ENCODE peak calls at places on chromosomes 1 and 21, in six cellular contexts. H, U, Y, R, A and Z are unnamed samples.

GRCh38 chr1:176205322-176205914 is 1.7 kb downstream of the COP1 start:
- DNase-seq in H (no peak), U (peak), Y (no peak), R (no peak), A (peak), Z (peak)

GRCh38 chr1:113178522-113178921 is 105.5 kb downstream of the LRIG2 start:
- DNase-seq in H (no peak), U (no peak), Y (no peak), R (no peak), A (no peak), Z (no peak)

GRCh38 chr1:21099034-21099868 is 77.4 kb downstream of the EIF4G3 start:
- DNase-seq in H (no peak), U (no peak), Y (no peak), R (no peak), A (no peak), Z (no peak)

GRCh38 chr1:156838972-156839371 is 19.9 kb downstream of the INSRR start:
- DNase-seq in H (no peak), U (peak), Y (peak), R (no peak), A (peak), Z (peak)

GRCh38 chr1:41382531-41383090 is 21.4 kb downstream of the FOXO6 start:
- DNase-seq in H (no peak), U (no peak), Y (no peak), R (peak), A (no peak), Z (no peak)

GRCh38 chr1:8822383-8823294 is 5.2 kb upstream of the RERE start:
- DNase-seq in H (no peak), U (no peak), Y (peak), R (no peak), A (peak), Z (no peak)

GRCh38 chr1:46501528-46501927 is 11.9 kb downstream of the DMBX1 start:
- DNase-seq in H (no peak), U (no peak), Y (no peak), R (no peak), A (no peak), Z (no peak)

GRCh38 chr1:77688939-77689338 is 6.5 kb upstream of the ZZZ3 start:
- DNase-seq in H (no peak), U (no peak), Y (no peak), R (no peak), A (no peak), Z (no peak)

GRCh38 chr1:58005212-58005611 is 541.3 kb downstream of the OMA1 start:
- DNase-seq in H (no peak), U (no peak), Y (no peak), R (no peak), A (no peak), Z (no peak)

GRCh38 chr1:104238991-104239390 is 489.3 kb downstream of the AMY1C start:
- DNase-seq in H (no peak), U (no peak), Y (no peak), R (no peak), A (no peak), Z (no peak)

GRCh38 chr21:34745557-34746255 is 76.9 kb downstream of the CLIC6 start:
- DNase-seq in H (peak), U (peak), Y (peak), R (peak), A (peak), Z (peak)

GRCh38 chr1:230972855-230973271 is 5.8 kb downstream of the TTC13 start:
- DNase-seq in H (peak), U (peak), Y (no peak), R (no peak), A (peak), Z (peak)

GRCh38 chr1:183444243-183444642 is 26.1 kb upstream of the NMNAT2 start:
- DNase-seq in H (no peak), U (no peak), Y (no peak), R (no peak), A (no peak), Z (no peak)